ENCODE peak calls at places on chromosomes 4 and X, in four cellular contexts. T is cardiac muscle cell, E is left colon, H is Ammon's horn. A is an unnamed sample.

GRCh38 chr4:163701915-163702314 is 207.4 kb downstream of the TMA16 start:
- DNase-seq in T (no peak), E (no peak), H (peak; percentile 28), A (no peak)

GRCh38 chr4:145231906-145232700 is 51.7 kb upstream of the OTUD4 start:
- DNase-seq in T (peak; percentile 62), E (no peak), H (no peak), A (no peak)

GRCh38 chr4:12926189-12927066 is 557.7 kb downstream of the RAB28 start:
- DNase-seq in T (no peak), E (no peak), H (no peak), A (no peak)

GRCh38 chrX:154546354-154547244 is at the start of gene G6PD:
- DNase-seq in T (peak; percentile 77), E (no peak), H (peak; percentile 68), A (peak; percentile 89)

GRCh38 chr4:109945056-109945455 is 32.4 kb downstream of the EGF start:
- DNase-seq in T (no peak), E (no peak), H (no peak), A (no peak)

GRCh38 chr4:23788460-23788859 is 101.4 kb downstream of the PPARGC1A start:
- DNase-seq in T (peak; percentile 6), E (no peak), H (no peak), A (no peak)

GRCh38 chr4:22502895-22503814 is 12.7 kb downstream of the ADGRA3 start:
- DNase-seq in T (peak; percentile 49), E (no peak), H (no peak), A (no peak)

GRCh38 chr4:72582853-72583252 is 13.8 kb upstream of the ADAMTS3 start:
- DNase-seq in T (no peak), E (no peak), H (no peak), A (no peak)

GRCh38 chr4:184831153-184831552 is 5.4 kb upstream of the ACSL1 start:
- DNase-seq in T (no peak), E (no peak), H (no peak), A (no peak)

GRCh38 chrX:13750204-13750603 is 15.7 kb downstream of the OFD1 start:
- DNase-seq in T (peak; percentile 51), E (no peak), H (no peak), A (peak; percentile 51)

GRCh38 chr4:7422898-7423180 is 11.9 kb downstream of the PSAPL1 start:
- DNase-seq in T (no peak), E (no peak), H (no peak), A (no peak)

GRCh38 chr4:165537028-165537648 is 158.3 kb downstream of the CPE start:
- DNase-seq in T (peak; percentile 78), E (no peak), H (peak; percentile 71), A (peak; percentile 32)

GRCh38 chrX:16873106-16873505 is 2.9 kb upstream of the RBBP7 start:
- DNase-seq in T (no peak), E (no peak), H (no peak), A (no peak)

GRCh38 chr4:80336582-80336981 is 1.1 kb downstream of the CFAP299 start:
- DNase-seq in T (peak; percentile 35), E (no peak), H (peak; percentile 21), A (peak; percentile 46)

GRCh38 chrX:39214380-39215126 is 413.3 kb downstream of the MID1IP1 start:
- DNase-seq in T (no peak), E (no peak), H (peak; percentile 64), A (no peak)

GRCh38 chr4:97911236-97911906 is 231.9 kb downstream of the STPG2 start:
- DNase-seq in T (no peak), E (no peak), H (no peak), A (no peak)

GRCh38 chr4:95593992-95594391 is 45.2 kb upstream of the UNC5C start:
- DNase-seq in T (no peak), E (no peak), H (no peak), A (no peak)

GRCh38 chrX:74286950-74287349 is 17.0 kb upstream of the ZCCHC13 start:
- DNase-seq in T (peak; percentile 7), E (no peak), H (no peak), A (no peak)

GRCh38 chrX:133185119-133185518 is 33.0 kb downstream of the TFDP3 start:
- DNase-seq in T (no peak), E (no peak), H (no peak), A (peak; percentile 25)

GRCh38 chrX:69137371-69137881 is 27.8 kb downstream of the PJA1 start:
- DNase-seq in T (peak; percentile 90), E (no peak), H (no peak), A (peak; percentile 63)

GRCh38 chr4:127179451-127180087 is 453.2 kb upstream of the INTU start:
- DNase-seq in T (no peak), E (no peak), H (no peak), A (no peak)

GRCh38 chr4:109701566-109702399 is 1.5 kb downstream of the CASP6 start:
- DNase-seq in T (peak; percentile 13), E (peak; percentile 65), H (no peak), A (peak; percentile 28)

GRCh38 chrX:113274801-113275200 is 434.2 kb upstream of the AMOT start:
- DNase-seq in T (no peak), E (no peak), H (no peak), A (no peak)

GRCh38 chr4:6087669-6088068 is 69.4 kb upstream of the C4orf50 start:
- DNase-seq in T (peak; percentile 16), E (no peak), H (peak; percentile 71), A (peak; percentile 64)

GRCh38 chr4:55386073-55386472 is 9.7 kb upstream of the TMEM165 start:
- DNase-seq in T (peak; percentile 46), E (no peak), H (peak; percentile 54), A (peak; percentile 25)

GRCh38 chrX:38804481-38805293 is 3.4 kb downstream of the MID1IP1 start:
- DNase-seq in T (peak; percentile 42), E (peak; percentile 31), H (no peak), A (peak; percentile 58)

GRCh38 chrX:30615229-30615628 is 37.7 kb upstream of the TASL start:
- DNase-seq in T (peak; percentile 36), E (no peak), H (no peak), A (no peak)

GRCh38 chr4:38306482-38307071 is 346.4 kb downstream of the PTTG2 start:
- DNase-seq in T (no peak), E (no peak), H (peak; percentile 77), A (no peak)